ENCODE peak calls at places on chromosome 1, in nine cellular contexts. One of them, this sample, is unnamed.

GRCh38 chr1:36142121-36142520 is 7.2 kb downstream of the TRAPPC3 start:
- DNase-seq in NCI-H510A treated with DMSO at 0.1 percent for 48 hours: no peak
- DNase-seq in KG1: no peak
- DNase-seq in activated T-cell treated with anti-CD3 and anti-CD28 coated beads for 1 hour: no peak
- DNase-seq in heart left ventricle: no peak
- DNase-seq in CD14-positive monocyte: no peak
- DNase-seq in stimulated activated CD4-positive, alpha-beta T cell treated with anti-CD3 and anti-CD28 coated beads, Interleukin-15, amount 100 ng/mL, for 1 hour: no peak
- DNase-seq in left ventricle myocardium inferior: no peak
- DNase-seq in hippocampal formation: no peak
- DNase-seq in this sample: no peak

GRCh38 chr1:101290922-101291561 is 54.2 kb downstream of the S1PR1 start:
- DNase-seq in hippocampal formation: no peak
- DNase-seq in left ventricle myocardium inferior: no peak
- DNase-seq in NCI-H510A treated with DMSO at 0.1 percent for 48 hours: no peak
- DNase-seq in activated T-cell treated with anti-CD3 and anti-CD28 coated beads for 1 hour: no peak
- DNase-seq in stimulated activated CD4-positive, alpha-beta T cell treated with anti-CD3 and anti-CD28 coated beads, Interleukin-15, amount 100 ng/mL, for 1 hour: no peak
- DNase-seq in KG1: no peak
- DNase-seq in CD14-positive monocyte: no peak
- DNase-seq in heart left ventricle: no peak
- DNase-seq in this sample: no peak

GRCh38 chr1:86507935-86508582 is 38.8 kb upstream of the CLCA4 start:
- DNase-seq in CD14-positive monocyte: no peak
- DNase-seq in hippocampal formation: no peak
- DNase-seq in KG1: no peak
- DNase-seq in heart left ventricle: no peak
- DNase-seq in stimulated activated CD4-positive, alpha-beta T cell treated with anti-CD3 and anti-CD28 coated beads, Interleukin-15, amount 100 ng/mL, for 1 hour: no peak
- DNase-seq in NCI-H510A treated with DMSO at 0.1 percent for 48 hours: peak; percentile 75
- DNase-seq in left ventricle myocardium inferior: no peak
- DNase-seq in activated T-cell treated with anti-CD3 and anti-CD28 coated beads for 1 hour: no peak
- DNase-seq in this sample: no peak

GRCh38 chr1:153608089-153608672 is 4.8 kb downstream of the S100A16 start:
- DNase-seq in heart left ventricle: no peak
- DNase-seq in left ventricle myocardium inferior: no peak
- DNase-seq in hippocampal formation: no peak
- DNase-seq in stimulated activated CD4-positive, alpha-beta T cell treated with anti-CD3 and anti-CD28 coated beads, Interleukin-15, amount 100 ng/mL, for 1 hour: no peak
- DNase-seq in activated T-cell treated with anti-CD3 and anti-CD28 coated beads for 1 hour: no peak
- DNase-seq in NCI-H510A treated with DMSO at 0.1 percent for 48 hours: no peak
- DNase-seq in KG1: no peak
- DNase-seq in CD14-positive monocyte: no peak
- DNase-seq in this sample: no peak

GRCh38 chr1:68049941-68050878 is at the start of gene DIRAS3:
- DNase-seq in heart left ventricle: peak; percentile 54
- DNase-seq in stimulated activated CD4-positive, alpha-beta T cell treated with anti-CD3 and anti-CD28 coated beads, Interleukin-15, amount 100 ng/mL, for 1 hour: no peak
- DNase-seq in CD14-positive monocyte: no peak
- DNase-seq in NCI-H510A treated with DMSO at 0.1 percent for 48 hours: no peak
- DNase-seq in activated T-cell treated with anti-CD3 and anti-CD28 coated beads for 1 hour: no peak
- DNase-seq in KG1: no peak
- DNase-seq in left ventricle myocardium inferior: peak; percentile 21
- DNase-seq in hippocampal formation: no peak
- DNase-seq in this sample: no peak

GRCh38 chr1:19439464-19440171 is 45.7 kb downstream of the CAPZB start:
- DNase-seq in stimulated activated CD4-positive, alpha-beta T cell treated with anti-CD3 and anti-CD28 coated beads, Interleukin-15, amount 100 ng/mL, for 1 hour: no peak
- DNase-seq in CD14-positive monocyte: no peak
- DNase-seq in hippocampal formation: peak; percentile 48
- DNase-seq in activated T-cell treated with anti-CD3 and anti-CD28 coated beads for 1 hour: peak; percentile 23
- DNase-seq in NCI-H510A treated with DMSO at 0.1 percent for 48 hours: no peak
- DNase-seq in KG1: no peak
- DNase-seq in left ventricle myocardium inferior: peak; percentile 68
- DNase-seq in heart left ventricle: no peak
- DNase-seq in this sample: peak; percentile 15

GRCh38 chr1:114021665-114022099 is 42.4 kb downstream of the OLFML3 start:
- DNase-seq in activated T-cell treated with anti-CD3 and anti-CD28 coated beads for 1 hour: no peak
- DNase-seq in CD14-positive monocyte: no peak
- DNase-seq in hippocampal formation: no peak
- DNase-seq in stimulated activated CD4-positive, alpha-beta T cell treated with anti-CD3 and anti-CD28 coated beads, Interleukin-15, amount 100 ng/mL, for 1 hour: no peak
- DNase-seq in KG1: no peak
- DNase-seq in heart left ventricle: no peak
- DNase-seq in NCI-H510A treated with DMSO at 0.1 percent for 48 hours: peak; percentile 29
- DNase-seq in left ventricle myocardium inferior: no peak
- DNase-seq in this sample: no peak

GRCh38 chr1:218886472-218886871 is 287.2 kb upstream of the LYPLAL1 start:
- DNase-seq in hippocampal formation: no peak
- DNase-seq in activated T-cell treated with anti-CD3 and anti-CD28 coated beads for 1 hour: no peak
- DNase-seq in stimulated activated CD4-positive, alpha-beta T cell treated with anti-CD3 and anti-CD28 coated beads, Interleukin-15, amount 100 ng/mL, for 1 hour: no peak
- DNase-seq in heart left ventricle: no peak
- DNase-seq in NCI-H510A treated with DMSO at 0.1 percent for 48 hours: no peak
- DNase-seq in left ventricle myocardium inferior: peak; percentile 59
- DNase-seq in KG1: no peak
- DNase-seq in CD14-positive monocyte: no peak
- DNase-seq in this sample: no peak

GRCh38 chr1:24021403-24022266 is 41.5 kb upstream of the SRSF10 start:
- DNase-seq in activated T-cell treated with anti-CD3 and anti-CD28 coated beads for 1 hour: no peak
- DNase-seq in hippocampal formation: no peak
- DNase-seq in KG1: no peak
- DNase-seq in CD14-positive monocyte: no peak
- DNase-seq in left ventricle myocardium inferior: peak; percentile 31
- DNase-seq in heart left ventricle: no peak
- DNase-seq in NCI-H510A treated with DMSO at 0.1 percent for 48 hours: no peak
- DNase-seq in stimulated activated CD4-positive, alpha-beta T cell treated with anti-CD3 and anti-CD28 coated beads, Interleukin-15, amount 100 ng/mL, for 1 hour: no peak
- DNase-seq in this sample: no peak

GRCh38 chr1:245859510-245860114 is 647.5 kb downstream of the SMYD3 start:
- DNase-seq in left ventricle myocardium inferior: no peak
- DNase-seq in stimulated activated CD4-positive, alpha-beta T cell treated with anti-CD3 and anti-CD28 coated beads, Interleukin-15, amount 100 ng/mL, for 1 hour: no peak
- DNase-seq in hippocampal formation: no peak
- DNase-seq in CD14-positive monocyte: no peak
- DNase-seq in activated T-cell treated with anti-CD3 and anti-CD28 coated beads for 1 hour: no peak
- DNase-seq in heart left ventricle: no peak
- DNase-seq in NCI-H510A treated with DMSO at 0.1 percent for 48 hours: no peak
- DNase-seq in KG1: no peak
- DNase-seq in this sample: no peak

GRCh38 chr1:234692961-234693360 is 83.0 kb upstream of the IRF2BP2 start:
- DNase-seq in left ventricle myocardium inferior: no peak
- DNase-seq in CD14-positive monocyte: no peak
- DNase-seq in activated T-cell treated with anti-CD3 and anti-CD28 coated beads for 1 hour: no peak
- DNase-seq in stimulated activated CD4-positive, alpha-beta T cell treated with anti-CD3 and anti-CD28 coated beads, Interleukin-15, amount 100 ng/mL, for 1 hour: no peak
- DNase-seq in NCI-H510A treated with DMSO at 0.1 percent for 48 hours: no peak
- DNase-seq in hippocampal formation: no peak
- DNase-seq in heart left ventricle: no peak
- DNase-seq in KG1: no peak
- DNase-seq in this sample: no peak

GRCh38 chr1:39381839-39382238 is 109.6 kb upstream of the BMP8A start:
- DNase-seq in left ventricle myocardium inferior: peak; percentile 51
- DNase-seq in stimulated activated CD4-positive, alpha-beta T cell treated with anti-CD3 and anti-CD28 coated beads, Interleukin-15, amount 100 ng/mL, for 1 hour: no peak
- DNase-seq in hippocampal formation: no peak
- DNase-seq in heart left ventricle: peak; percentile 67
- DNase-seq in CD14-positive monocyte: no peak
- DNase-seq in activated T-cell treated with anti-CD3 and anti-CD28 coated beads for 1 hour: no peak
- DNase-seq in NCI-H510A treated with DMSO at 0.1 percent for 48 hours: no peak
- DNase-seq in KG1: no peak
- DNase-seq in this sample: no peak

GRCh38 chr1:42723511-42723910 is 16.5 kb downstream of the CLDN19 start:
- DNase-seq in NCI-H510A treated with DMSO at 0.1 percent for 48 hours: no peak
- DNase-seq in heart left ventricle: no peak
- DNase-seq in CD14-positive monocyte: no peak
- DNase-seq in activated T-cell treated with anti-CD3 and anti-CD28 coated beads for 1 hour: no peak
- DNase-seq in stimulated activated CD4-positive, alpha-beta T cell treated with anti-CD3 and anti-CD28 coated beads, Interleukin-15, amount 100 ng/mL, for 1 hour: no peak
- DNase-seq in left ventricle myocardium inferior: no peak
- DNase-seq in KG1: no peak
- DNase-seq in hippocampal formation: no peak
- DNase-seq in this sample: no peak

GRCh38 chr1:109994654-109995053 is 10.1 kb downstream of the AHCYL1 start:
- DNase-seq in NCI-H510A treated with DMSO at 0.1 percent for 48 hours: no peak
- DNase-seq in left ventricle myocardium inferior: no peak
- DNase-seq in heart left ventricle: no peak
- DNase-seq in KG1: no peak
- DNase-seq in CD14-positive monocyte: no peak
- DNase-seq in activated T-cell treated with anti-CD3 and anti-CD28 coated beads for 1 hour: no peak
- DNase-seq in stimulated activated CD4-positive, alpha-beta T cell treated with anti-CD3 and anti-CD28 coated beads, Interleukin-15, amount 100 ng/mL, for 1 hour: no peak
- DNase-seq in hippocampal formation: no peak
- DNase-seq in this sample: no peak

This sample was measured in activated T-helper 1 cell treated with Interleukin-2 at 50 U/mL for 16 hours.